ENCODE peak calls at places on chromosomes 11 and 22, in ten cellular contexts. V is RWPE1; D is NCI-H1694; J is stimulated activated CD8-positive, alpha-beta memory T cell treated with anti-CD3 and anti-CD28 coated beads, Interleukin-15, amount 100 ng/mL, for 24 hours; C is A549; L is NCI-H1930; G is ELF-1; N is stimulated activated CD4-positive, alpha-beta T cell treated with anti-CD3 and anti-CD28 coated beads, TNF-alpha, amount 100 ng/mL, for 48 hours; H is bronchial epithelial cell; B is kidney glomerular epithelial cell. Z is an unnamed sample.

GRCh38 chr11:17714870-17715269 is 4.5 kb upstream of the MYOD1 start:
- DNase-seq in L (no peak), J (no peak), G (no peak), N (no peak), H (no peak), V (no peak), D (no peak), C (no peak), B (no peak), Z (no peak)

GRCh38 chr11:69529001-69529400 is 47.5 kb downstream of the LINC01488 start:
- DNase-seq in D (no peak), J (no peak), V (no peak), C (no peak), N (no peak), L (no peak), G (no peak), H (no peak), B (no peak), Z (no peak)

GRCh38 chr11:67252831-67253239 is 13.4 kb upstream of the GRK2 start:
- DNase-seq in B (no peak), N (no peak), J (no peak), G (peak; percentile 42), C (peak; percentile 80), D (no peak), H (peak; percentile 43), V (no peak), L (peak; percentile 8), Z (no peak)

GRCh38 chr11:33256031-33256807 is 962 bp upstream of the HIPK3 start:
- DNase-seq in N (no peak), J (no peak), V (peak; percentile 13), B (no peak), H (peak; percentile 19), D (no peak), L (no peak), G (peak; percentile 28), C (no peak), Z (no peak)

GRCh38 chr11:114281388-114281956 is 14.7 kb upstream of the NNMT start:
- DNase-seq in H (no peak), B (no peak), D (no peak), G (no peak), C (no peak), J (no peak), V (no peak), N (no peak), L (no peak), Z (no peak)

GRCh38 chr22:48706934-48707748 is 1120.5 kb downstream of the BRD1 start:
- DNase-seq in B (no peak), G (no peak), V (no peak), D (no peak), J (no peak), N (no peak), C (no peak), H (no peak), L (no peak), Z (no peak)

GRCh38 chr22:45224331-45224730 is 16.4 kb downstream of the KIAA0930 start:
- DNase-seq in H (no peak), B (no peak), J (no peak), V (no peak), N (no peak), G (no peak), L (no peak), D (no peak), C (no peak), Z (no peak)

GRCh38 chr11:35721576-35722341 is 59.2 kb downstream of the TRIM44 start:
- DNase-seq in B (no peak), N (no peak), J (no peak), C (no peak), L (no peak), G (no peak), H (no peak), V (no peak), D (no peak), Z (no peak)

GRCh38 chr22:37559901-37560681 is at the start of gene CDC42EP1:
- DNase-seq in N (no peak), L (no peak), D (no peak), G (peak; percentile 59), C (peak; percentile 64), B (peak; percentile 15), J (no peak), H (no peak), V (no peak), Z (no peak)

GRCh38 chr22:30893434-30894370 is 74.9 kb downstream of the MORC2 start:
- DNase-seq in D (no peak), B (no peak), N (no peak), H (no peak), V (no peak), G (no peak), L (no peak), J (no peak), C (no peak), Z (no peak)

Z was measured in GM18507.